ENCODE peak calls at places on chromosomes 16 and 17, in eight cellular contexts. K is right cardiac atrium; R is psoas muscle; X is sigmoid colon; B is iPS DF 6.9; Z is CD4-positive, CD25-positive, alpha-beta regulatory T cell; M is brain microvascular endothelial cell; N is CD4-positive, alpha-beta memory T cell. T is an unnamed sample.
A peak's percentile ranks its signal among the peaks of the same experiment; 100 is the strongest.

GRCh38 chr16:74249281-74249680 is 47.3 kb upstream of the PSMD7 start:
- DNase-seq in K (no peak), N (no peak), R (no peak), M (no peak), Z (no peak), X (no peak), B (no peak), T (no peak)

GRCh38 chr17:56373981-56374380 is 219.5 kb upstream of the NOG start:
- DNase-seq in N (no peak), K (no peak), B (no peak), Z (no peak), R (no peak), X (no peak), M (no peak), T (no peak)

GRCh38 chr16:74736531-74737157 is 36.0 kb upstream of the MLKL start:
- DNase-seq in K (no peak), B (no peak), X (no peak), Z (no peak), R (peak; percentile 12), M (no peak), N (no peak), T (peak; percentile 36)

GRCh38 chr17:62791235-62792121 is 16.6 kb downstream of the MARCHF10 start:
- DNase-seq in X (no peak), B (no peak), K (no peak), Z (no peak), N (no peak), M (peak; percentile 90), R (no peak), T (no peak)

GRCh38 chr17:61405047-61405685 is 5.5 kb downstream of the TBX2 start:
- DNase-seq in K (no peak), Z (no peak), X (peak; percentile 53), M (no peak), B (no peak), N (no peak), R (peak; percentile 41), T (no peak)

GRCh38 chr16:3212006-3212405 is 23.0 kb downstream of the ZNF200 start:
- DNase-seq in M (no peak), N (no peak), B (no peak), R (no peak), K (no peak), X (no peak), Z (no peak), T (no peak)

GRCh38 chr16:66134875-66135274 is 231.6 kb upstream of the CDH5 start:
- DNase-seq in N (no peak), B (no peak), K (no peak), M (no peak), Z (no peak), X (no peak), R (no peak), T (no peak)

GRCh38 chr16:705748-706188 is at the start of gene FBXL16:
- DNase-seq in Z (no peak), B (no peak), R (no peak), M (no peak), K (no peak), N (no peak), X (no peak), T (no peak)

GRCh38 chr16:66274335-66275110 is 92.0 kb upstream of the CDH5 start:
- DNase-seq in K (no peak), R (no peak), N (peak; percentile 23), X (peak; percentile 34), B (no peak), Z (peak; percentile 33), M (no peak), T (peak; percentile 18)

GRCh38 chr16:426115-426905 is 861 bp downstream of the RAB11FIP3 start:
- DNase-seq in X (no peak), K (peak; percentile 36), M (no peak), B (no peak), N (no peak), Z (peak; percentile 25), R (peak; percentile 63), T (no peak)

GRCh38 chr17:69978056-69978646 is 96.9 kb upstream of the KCNJ16 start:
- DNase-seq in R (no peak), K (no peak), N (no peak), Z (no peak), M (peak; percentile 9), B (no peak), X (no peak), T (no peak)

GRCh38 chr17:44569459-44569858 is 12.2 kb downstream of the FZD2 start:
- DNase-seq in K (no peak), Z (no peak), R (no peak), N (no peak), B (no peak), M (no peak), X (no peak), T (no peak)

GRCh38 chr16:19138601-19139000 is 24.8 kb downstream of the ITPRIPL2 start:
- DNase-seq in B (no peak), N (no peak), M (peak; percentile 52), K (peak; percentile 71), R (peak; percentile 80), X (peak; percentile 94), Z (no peak), T (peak; percentile 78)

GRCh38 chr17:76716834-76717205 is 6.1 kb upstream of the MXRA7 start:
- DNase-seq in R (peak; percentile 26), M (peak; percentile 86), X (no peak), N (no peak), Z (no peak), B (no peak), K (no peak), T (no peak)

GRCh38 chr16:30083216-30084055 is 7.6 kb downstream of the PPP4C start:
- DNase-seq in K (no peak), Z (no peak), B (no peak), X (no peak), N (no peak), M (no peak), R (no peak), T (no peak)

GRCh38 chr17:35609831-35610230 is 22.7 kb downstream of the AP2B1 start:
- DNase-seq in X (no peak), R (no peak), K (no peak), Z (no peak), M (no peak), B (no peak), N (no peak), T (no peak)

GRCh38 chr17:59299400-59300092 is 31.9 kb upstream of the YPEL2 start:
- DNase-seq in N (no peak), Z (no peak), M (no peak), X (no peak), R (no peak), B (no peak), K (no peak), T (no peak)
- H3K27ac ChIP-seq in N (no peak overlapping the region), Z (no peak overlapping the region), M (no peak overlapping the region), X (no peak overlapping the region), R (no peak overlapping the region), B (no peak overlapping the region), K (no peak overlapping the region), T (no peak overlapping the region)

DNA sequence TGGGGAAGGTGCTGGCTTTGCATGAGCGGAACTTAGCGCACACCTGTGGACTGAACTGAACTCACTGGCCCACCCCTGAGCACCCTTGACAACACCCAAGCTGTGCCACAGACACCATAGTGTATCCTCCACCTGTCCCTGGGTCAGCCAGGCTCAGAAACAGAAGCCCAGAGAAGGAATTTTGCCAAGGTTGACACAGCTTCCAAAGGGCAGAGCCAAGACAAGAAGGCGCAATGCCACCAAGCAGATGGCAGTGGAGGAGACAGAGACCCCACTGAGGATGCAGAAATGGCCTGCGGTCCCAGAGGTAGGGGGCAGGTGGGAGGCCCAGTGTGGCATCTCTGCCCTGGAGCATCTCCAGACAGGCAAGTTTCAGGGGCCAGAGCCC is 169.0 kb downstream of the ENGASE start:
- DNase-seq in N (no peak), M (no peak), B (no peak), Z (no peak), X (no peak), K (no peak), R (no peak), T (no peak)
- H3K4me3 ChIP-seq in N (no peak overlapping the region), M (no peak overlapping the region), B (no peak overlapping the region), Z (no peak overlapping the region), X (no peak overlapping the region), K (no peak overlapping the region), R (no peak overlapping the region), T (no peak overlapping the region)

DNA sequence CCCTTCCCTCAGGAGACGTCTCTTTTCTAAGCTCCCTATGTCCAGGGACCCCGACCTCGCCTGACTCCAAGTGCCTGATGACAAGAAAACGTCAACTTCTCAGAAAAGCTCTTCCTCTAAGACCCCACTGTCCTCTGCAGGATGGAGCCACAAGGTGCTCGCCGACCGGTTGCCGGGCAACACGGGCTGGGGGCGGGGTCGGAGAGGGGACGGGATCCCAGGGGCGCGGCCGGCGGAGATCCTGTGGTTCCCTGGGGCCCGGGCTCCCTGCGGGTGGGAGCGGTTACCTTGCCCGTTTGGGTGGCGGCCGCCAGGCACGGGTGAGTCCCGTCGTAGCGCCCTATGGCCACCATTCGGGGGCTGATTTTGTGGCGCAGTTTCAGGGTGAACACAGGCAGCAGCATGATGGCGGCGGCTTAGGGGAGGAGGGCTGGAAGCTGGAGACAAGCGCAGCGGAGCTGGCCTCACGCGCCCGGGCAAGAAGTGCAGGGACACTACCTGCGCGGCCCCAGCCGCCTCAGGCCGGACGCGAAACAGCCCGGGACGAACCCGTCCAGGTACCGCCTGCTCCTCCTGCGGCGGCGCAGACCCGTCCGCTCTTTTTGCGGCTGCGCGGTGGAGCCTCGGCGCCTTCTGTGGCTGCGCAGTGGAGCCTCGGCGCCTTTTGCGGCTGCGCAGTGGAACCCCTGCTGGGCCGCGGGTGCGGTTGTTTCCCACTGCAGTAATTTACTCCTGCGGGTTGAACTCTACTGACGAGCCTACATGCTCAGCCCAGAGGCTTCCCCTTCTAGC is at the start of gene BBS2:
- DNase-seq in B (peak; percentile 48), N (peak; percentile 91), Z (peak; percentile 92), K (peak; percentile 92), M (peak; percentile 84), X (peak; percentile 94), R (peak; percentile 95), T (peak; percentile 95)
- H3K27ac ChIP-seq in B (no peak within 1 kb of the TSS), N (peak within 1 kb of the TSS; percentile 73), Z (peak within 1 kb of the TSS; percentile 80), K (peak within 1 kb of the TSS; percentile 92), M (peak within 1 kb of the TSS; percentile 39), X (peak within 1 kb of the TSS; percentile 87), R (peak within 1 kb of the TSS; percentile 87), T (peak within 1 kb of the TSS; percentile 79)

GRCh38 chr16:46923513-46924295 is 39.5 kb downstream of the GPT2 start:
- DNase-seq in B (no peak), Z (no peak), N (no peak), X (no peak), R (peak; percentile 86), K (no peak), M (no peak), T (no peak)

GRCh38 chr16:46922239-46922638 is 38.1 kb downstream of the GPT2 start:
- DNase-seq in N (no peak), B (no peak), R (no peak), K (no peak), X (no peak), M (no peak), Z (no peak), T (no peak)

GRCh38 chr16:46927273-46927672 is 43.1 kb downstream of the GPT2 start:
- DNase-seq in X (no peak), Z (no peak), N (no peak), R (peak; percentile 66), M (no peak), K (no peak), B (no peak), T (no peak)

GRCh38 chr16:46926470-46927225 is 42.5 kb downstream of the GPT2 start:
- DNase-seq in B (no peak), N (no peak), Z (no peak), R (no peak), K (no peak), X (no peak), M (no peak), T (no peak)

DNA sequence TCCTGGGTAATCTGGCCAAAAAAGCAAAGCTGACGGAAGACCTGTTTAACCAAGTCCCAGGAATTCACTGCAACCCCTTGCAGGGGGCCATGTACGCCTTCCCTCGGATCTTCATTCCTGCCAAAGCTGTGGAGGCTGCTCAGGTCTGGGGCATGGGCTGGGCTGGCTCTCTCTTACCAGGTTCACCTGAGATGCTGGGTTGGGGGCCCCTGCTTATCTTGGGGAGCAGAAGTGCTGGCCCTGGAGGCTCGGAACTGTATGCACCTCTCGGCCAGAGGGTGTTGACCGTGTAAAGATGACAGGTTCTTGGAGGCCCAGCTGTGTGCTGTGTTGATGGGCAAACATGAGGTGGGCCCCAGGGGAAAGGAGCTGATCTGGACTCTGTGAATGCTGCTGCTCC is 40.2 kb downstream of the GPT2 start:
- DNase-seq in B (no peak), M (no peak), X (no peak), N (no peak), R (no peak), Z (no peak), K (no peak), T (no peak)
- H3K4me3 ChIP-seq in B (no peak overlapping the region), M (no peak overlapping the region), X (no peak overlapping the region), N (no peak overlapping the region), R (no peak overlapping the region), Z (no peak overlapping the region), K (no peak overlapping the region), T (no peak overlapping the region)

T was measured in Peyer's patch.